ENCODE peak calls at places on chromosomes 1 and 21, in seven cellular contexts. D is endothelial cell of umbilical vein, B is K562, M is PC-3, N is GM23248, V is neuronal stem cell, H is fibroblast of lung. Z is an unnamed sample.

GRCh38 chr1:1115136-1115829 is 606 bp downstream of the C1orf159 start:
- DNase-seq in N (peak; percentile 32), M (peak; percentile 22), V (no peak), D (no peak), H (no peak), B (peak; percentile 62), Z (peak; percentile 8)

GRCh38 chr1:59522925-59523505 is 226.1 kb downstream of the FGGY start:
- DNase-seq in D (no peak), M (no peak), H (no peak), N (no peak), B (no peak), V (no peak), Z (no peak)

GRCh38 chr1:89974701-89975470 is 20.0 kb upstream of the ZNF326 start:
- DNase-seq in B (no peak), N (peak; percentile 66), V (no peak), M (no peak), D (peak; percentile 45), H (peak; percentile 96), Z (peak; percentile 42)

GRCh38 chr1:31771891-31772668 is 7.9 kb upstream of the ADGRB2 start:
- DNase-seq in V (no peak), N (peak; percentile 61), M (peak; percentile 31), D (no peak), B (no peak), H (no peak), Z (peak; percentile 88)

GRCh38 chr1:184457500-184457899 is 70.7 kb downstream of the C1orf21 start:
- DNase-seq in D (no peak), B (no peak), N (peak; percentile 16), H (peak; percentile 77), V (no peak), M (no peak), Z (no peak)

GRCh38 chr1:209651148-209651547 is 1.1 kb downstream of the LAMB3 start:
- DNase-seq in V (no peak), D (peak; percentile 77), B (peak; percentile 69), M (peak; percentile 95), N (peak; percentile 91), H (peak; percentile 79), Z (peak; percentile 78)

GRCh38 chr1:63524166-63524565 is 841 bp downstream of the EFCAB7 start:
- DNase-seq in M (no peak), D (no peak), V (no peak), B (no peak), N (peak; percentile 37), H (peak; percentile 1), Z (no peak)

GRCh38 chr1:9440261-9440660 is 99.0 kb upstream of the SLC25A33 start:
- DNase-seq in D (no peak), N (no peak), B (no peak), H (no peak), M (no peak), V (no peak), Z (no peak)

GRCh38 chr1:234611153-234611798 is 1.3 kb upstream of the IRF2BP2 start:
- DNase-seq in D (peak; percentile 92), B (no peak), N (peak; percentile 89), M (peak; percentile 76), V (peak; percentile 71), H (peak; percentile 91), Z (peak; percentile 93)

GRCh38 chr1:218584418-218585155 is 239.5 kb downstream of the TGFB2 start:
- DNase-seq in D (no peak), H (no peak), V (no peak), B (no peak), N (peak; percentile 33), M (peak; percentile 97), Z (peak; percentile 88)

GRCh38 chr1:46172321-46172720 is 2.6 kb upstream of the TSPAN1 start:
- DNase-seq in H (no peak), M (peak; percentile 50), V (no peak), D (no peak), B (no peak), N (no peak), Z (no peak)

GRCh38 chr21:40706806-40707205 is 140.2 kb downstream of the DSCAM start:
- DNase-seq in H (no peak), M (no peak), N (no peak), D (no peak), V (no peak), B (no peak), Z (peak; percentile 58)

GRCh38 chr21:45811136-45811535 is 167.6 kb downstream of the PCBP3 start:
- DNase-seq in V (no peak), D (no peak), N (no peak), B (no peak), H (no peak), M (no peak), Z (no peak)

GRCh38 chr21:28798798-28799197 is 193.9 kb downstream of the LTN1 start:
- DNase-seq in H (peak; percentile 54), D (no peak), V (no peak), N (peak; percentile 12), B (no peak), M (no peak), Z (no peak)

GRCh38 chr1:230937370-230937769 is 41.3 kb downstream of the TTC13 start:
- DNase-seq in H (peak; percentile 21), B (no peak), V (no peak), N (no peak), D (no peak), M (no peak), Z (no peak)

GRCh38 chr1:9715536-9716226 is 64.2 kb downstream of the PIK3CD start:
- DNase-seq in M (no peak), B (no peak), V (no peak), D (no peak), N (no peak), H (no peak), Z (no peak)

GRCh38 chr1:114333670-114334069 is 177.3 kb downstream of the TRIM33 start:
- DNase-seq in N (no peak), H (no peak), B (no peak), M (no peak), D (no peak), V (no peak), Z (no peak)
- H3K4me3 ChIP-seq in N (no peak overlapping the region), H (no peak overlapping the region), B (no peak overlapping the region), M (no peak overlapping the region), D (no peak overlapping the region), V (no peak overlapping the region), Z (no peak overlapping the region)

DNA sequence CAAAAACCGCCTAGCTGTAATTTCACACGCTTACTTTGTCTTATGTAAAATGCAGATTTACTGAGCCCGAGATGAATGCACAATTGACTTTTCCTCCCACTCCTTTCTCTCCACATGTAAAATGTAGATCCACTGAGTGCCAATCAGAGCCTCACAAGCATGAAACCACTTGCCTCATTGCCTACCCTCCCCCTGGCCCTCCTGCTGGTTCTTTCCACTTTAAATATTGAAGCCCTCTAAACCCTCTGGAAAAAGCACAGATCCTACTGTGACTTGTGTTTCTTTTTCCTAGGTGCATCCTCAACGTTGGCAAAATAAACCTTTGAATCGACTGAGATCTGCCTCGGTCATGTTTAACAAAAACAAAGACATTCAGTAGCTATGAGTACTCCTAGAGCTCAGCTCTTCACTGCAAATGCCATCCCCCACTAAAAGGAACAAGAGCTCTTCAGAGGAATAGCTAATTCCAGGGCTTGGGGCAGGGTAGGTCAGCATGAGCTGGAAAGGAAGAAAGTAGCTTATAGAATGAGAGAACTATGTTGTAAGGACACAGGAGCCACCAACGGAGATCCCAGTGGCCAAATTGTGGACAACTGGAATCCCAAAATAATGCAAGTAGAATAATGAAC is 365.5 kb upstream of the RUNX1 start:
- DNase-seq in N (no peak), D (no peak), V (no peak), M (no peak), B (no peak), H (no peak), Z (no peak)
- H3K27ac ChIP-seq in N (no peak overlapping the region), D (no peak overlapping the region), V (no peak overlapping the region), M (no peak overlapping the region), B (no peak overlapping the region), H (no peak overlapping the region), Z (no peak overlapping the region)

GRCh38 chr1:220219865-220220698 is 52.2 kb downstream of the RAB3GAP2 start:
- DNase-seq in M (no peak), D (no peak), H (no peak), V (no peak), B (no peak), N (no peak), Z (no peak)
- H3K9ac ChIP-seq in M (no peak overlapping the region), D (no peak overlapping the region), H (no peak overlapping the region), V (no peak overlapping the region), B (no peak overlapping the region), N (no peak overlapping the region), Z (no peak overlapping the region)

GRCh38 chr1:28885982-28886730 is 28.2 kb upstream of the EPB41 start:
- DNase-seq in B (no peak), H (no peak), M (no peak), N (peak; percentile 7), V (no peak), D (no peak), Z (no peak)
- H3K4me3 ChIP-seq in B (no peak overlapping the region), H (peak overlapping the region; percentile 69), M (peak overlapping the region; percentile 93), N (peak overlapping the region; percentile 76), V (peak overlapping the region; percentile 67), D (no peak overlapping the region), Z (no peak overlapping the region)

DNA sequence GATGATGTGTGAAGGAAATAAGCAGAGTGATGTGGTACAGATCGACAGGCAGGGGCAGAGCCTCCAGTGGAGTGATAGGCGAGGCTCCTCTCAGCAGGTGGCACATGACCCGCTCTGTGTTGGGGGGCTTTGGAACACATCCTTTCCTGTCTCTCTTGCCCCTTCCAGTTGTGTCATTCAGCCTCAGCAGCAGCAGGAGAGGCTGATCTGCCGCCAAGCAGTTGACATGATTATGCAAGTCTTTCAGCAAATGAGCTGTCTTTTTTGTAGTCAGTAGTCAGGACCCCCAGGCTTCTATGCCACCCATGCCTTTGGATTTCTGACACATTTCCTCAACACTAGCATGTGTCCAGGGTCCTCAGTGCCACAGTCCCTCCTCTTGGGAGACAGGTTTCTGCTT is 307.1 kb upstream of the C1orf174 start:
- DNase-seq in B (no peak), D (no peak), N (no peak), M (no peak), V (no peak), H (no peak), Z (no peak)
- H3K27ac ChIP-seq in B (no peak overlapping the region), D (no peak overlapping the region), N (no peak overlapping the region), M (no peak overlapping the region), V (no peak overlapping the region), H (no peak overlapping the region), Z (no peak overlapping the region)

DNA sequence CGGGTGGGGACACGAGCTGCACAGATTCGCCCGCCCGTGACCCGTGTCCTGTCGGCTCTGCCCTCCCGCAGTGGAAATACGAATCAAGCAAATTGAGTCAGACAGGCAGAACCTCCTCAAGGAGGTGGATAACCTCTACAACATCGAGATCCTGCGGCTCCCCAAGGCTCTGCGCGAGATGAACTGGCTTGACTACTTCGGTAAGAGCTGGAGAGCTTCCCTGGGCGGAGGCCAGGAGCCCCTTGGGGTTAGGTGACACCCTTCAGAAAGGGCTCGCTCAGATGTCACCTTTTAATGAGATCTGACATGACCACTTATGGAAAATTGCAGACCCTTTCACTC is 489 bp downstream of the CDCA8 start:
- DNase-seq in V (no peak), N (no peak), B (no peak), D (no peak), H (no peak), M (no peak), Z (no peak)
- H3K9ac ChIP-seq in V (peak overlapping the region; percentile 92), N (peak overlapping the region; percentile 79), B (peak overlapping the region; percentile 95), D (peak overlapping the region; percentile 75), H (peak overlapping the region; percentile 54), M (peak overlapping the region; percentile 85), Z (peak overlapping the region; percentile 95)